ENCODE peak calls at places on chromosomes 16 and 17, in eight cellular contexts. C, S, P, L, H, O, J and A are unnamed samples.

GRCh38 chr17:9021158-9021984 is at the start of gene NTN1:
- DNase-seq in C (peak), J (no peak), O (peak), P (peak), L (peak), S (no peak), H (peak), A (peak)

GRCh38 chr16:53626816-53627215 is 76.8 kb downstream of the RPGRIP1L start:
- DNase-seq in S (no peak), J (no peak), O (no peak), P (peak), H (no peak), C (no peak), L (no peak), A (no peak)

GRCh38 chr17:7655541-7655840 is 4.8 kb downstream of the ATP1B2 start:
- DNase-seq in C (no peak), L (no peak), P (no peak), S (no peak), O (no peak), J (no peak), H (no peak), A (no peak)

GRCh38 chr16:83713597-83713996 is 94.2 kb upstream of the HSBP1 start:
- DNase-seq in L (no peak), C (no peak), O (peak), S (no peak), P (no peak), H (no peak), J (no peak), A (no peak)

GRCh38 chr16:57694556-57695377 is at the start of gene DRC7:
- DNase-seq in H (no peak), P (peak), J (peak), L (no peak), S (peak), O (peak), C (peak), A (no peak)

GRCh38 chr16:67406628-67407027 is 9.6 kb downstream of the ZDHHC1 start:
- DNase-seq in C (peak), O (peak), S (no peak), H (no peak), P (no peak), L (no peak), J (no peak), A (no peak)

GRCh38 chr17:74211141-74211928 is 2.0 kb upstream of the TTYH2 start:
- DNase-seq in H (no peak), O (peak), P (peak), L (no peak), C (no peak), S (no peak), J (no peak), A (no peak)

GRCh38 chr16:13702614-13703013 is 217.3 kb upstream of the ERCC4 start:
- DNase-seq in S (no peak), P (no peak), C (no peak), J (no peak), L (no peak), O (no peak), H (no peak), A (no peak)

GRCh38 chr17:1797323-1797722 is 32.4 kb downstream of the SMYD4 start:
- DNase-seq in H (no peak), J (no peak), P (no peak), L (no peak), S (no peak), O (no peak), C (no peak), A (peak)

GRCh38 chr17:44223574-44224046 is 4.1 kb upstream of the UBTF start:
- DNase-seq in H (no peak), J (no peak), C (peak), P (no peak), S (no peak), L (peak), O (peak), A (no peak)

GRCh38 chr16:29811896-29812665 is at the start of gene PRRT2:
- DNase-seq in O (peak), C (peak), P (peak), S (peak), J (peak), L (peak), H (no peak), A (peak)

GRCh38 chr17:16301963-16302855 is 51.1 kb downstream of the CENPV start:
- DNase-seq in O (no peak), L (no peak), C (no peak), H (no peak), S (no peak), P (no peak), J (no peak), A (no peak)

GRCh38 chr17:1078831-1079561 is 82.1 kb downstream of the TIMM22 start:
- DNase-seq in H (no peak), O (no peak), C (no peak), L (peak), S (no peak), P (peak), J (no peak), A (peak)

GRCh38 chr16:711548-712320 is 3.2 kb upstream of the METRN start:
- DNase-seq in H (peak), O (peak), L (peak), C (peak), P (peak), J (no peak), S (peak), A (peak)